ENCODE peak calls at places on chromosomes 5 and 9, in seven cellular contexts. Z is iPS-NIHi11; X is activated T-cell treated with anti-CD3 and anti-CD28 coated beads, Interleukin-2, amount 50 U/mL, for 24 hours; H is progenitor cell of endocrine pancreas; O is T-helper 9 cell; J is ACHN; L is cerebellar cortex. Q is an unnamed sample.
A peak's percentile ranks its signal among the peaks of the same experiment; 100 is the strongest.

GRCh38 chr9:129198737-129199435 is 20.8 kb upstream of the IER5L start:
- DNase-seq in Z (no peak), X (no peak), H (no peak), O (no peak), J (no peak), L (no peak), Q (no peak)

GRCh38 chr5:123223906-123224305 is 134.9 kb downstream of the PRDM6 start:
- DNase-seq in Z (no peak), X (no peak), H (no peak), O (no peak), J (no peak), L (no peak), Q (peak; percentile 52)

GRCh38 chr5:124745367-124746251 is 830 bp downstream of the ZNF608 start:
- DNase-seq in Z (no peak), X (no peak), H (no peak), O (no peak), J (peak; percentile 43), L (peak; percentile 71), Q (peak; percentile 57)

GRCh38 chr5:137741718-137742117 is 5.8 kb upstream of the KLHL3 start:
- DNase-seq in Z (no peak), X (no peak), H (no peak), O (no peak), J (no peak), L (no peak), Q (no peak)

GRCh38 chr9:90801507-90802289 is at the start of gene SYK:
- DNase-seq in Z (peak; percentile 63), X (no peak), H (peak; percentile 34), O (no peak), J (no peak), L (no peak), Q (no peak)

GRCh38 chr9:5389109-5389732 is 48.5 kb downstream of the PLGRKT start:
- DNase-seq in Z (no peak), X (no peak), H (no peak), O (no peak), J (peak; percentile 69), L (no peak), Q (peak; percentile 96)

GRCh38 chr5:93019896-93020295 is 561.1 kb downstream of the NR2F1-AS1 start:
- DNase-seq in Z (no peak), X (no peak), H (no peak), O (no peak), J (no peak), L (no peak), Q (no peak)

GRCh38 chr9:99822596-99823391 is 1.1 kb downstream of the NR4A3 start:
- DNase-seq in Z (peak; percentile 57), X (peak; percentile 67), H (no peak), O (peak; percentile 48), J (peak; percentile 19), L (peak; percentile 50), Q (peak; percentile 39)

GRCh38 chr5:53368516-53368915 is 111.9 kb upstream of the FST start:
- DNase-seq in Z (no peak), X (no peak), H (no peak), O (no peak), J (no peak), L (no peak), Q (peak; percentile 81)